ENCODE peak calls at places on chromosomes 11 and 22, in eight cellular contexts. J is substantia nigra, Q is heart left ventricle, R is ovary, P is mammary epithelial cell, Z is prostate gland, O is cardiac muscle cell, L is adrenal gland. G is an unnamed sample.

GRCh38 chr11:72668645-72669347 is 5.4 kb downstream of the PDE2A start:
- DNase-seq in J (no peak), Q (no peak), R (no peak), P (peak; percentile 29), Z (no peak), O (no peak), L (no peak), G (no peak)

GRCh38 chr11:61532136-61533038 is 23.8 kb downstream of the LRRC10B start:
- DNase-seq in J (no peak), Q (no peak), R (no peak), P (peak; percentile 46), Z (no peak), O (peak; percentile 47), L (peak; percentile 38), G (no peak)

GRCh38 chr11:119377961-119378667 is 3.4 kb downstream of the USP2 start:
- DNase-seq in J (no peak), Q (peak; percentile 19), R (no peak), P (no peak), Z (no peak), O (no peak), L (no peak), G (no peak)

GRCh38 chr11:67489203-67489859 is 6.5 kb downstream of the AIP start:
- DNase-seq in J (no peak), Q (no peak), R (no peak), P (no peak), Z (no peak), O (no peak), L (no peak), G (no peak)

GRCh38 chr11:9219572-9219971 is 45.6 kb downstream of the DENND5A start:
- DNase-seq in J (no peak), Q (no peak), R (no peak), P (peak; percentile 41), Z (no peak), O (no peak), L (peak; percentile 18), G (peak; percentile 33)

GRCh38 chr11:61460986-61461385 is 31.1 kb downstream of the SDHAF2 start:
- DNase-seq in J (no peak), Q (no peak), R (no peak), P (no peak), Z (no peak), O (no peak), L (no peak), G (no peak)

GRCh38 chr22:23269441-23270211 is 89.3 kb downstream of the BCR start:
- DNase-seq in J (no peak), Q (no peak), R (no peak), P (no peak), Z (no peak), O (peak; percentile 15), L (no peak), G (no peak)

GRCh38 chr11:819943-820649 is 1.4 kb downstream of the PNPLA2 start:
- DNase-seq in J (peak; percentile 61), Q (peak; percentile 91), R (peak; percentile 87), P (peak; percentile 87), Z (peak; percentile 87), O (peak; percentile 96), L (peak; percentile 97), G (peak; percentile 76)

GRCh38 chr11:47507016-47507631 is 45.8 kb downstream of the CELF1 start:
- DNase-seq in J (no peak), Q (no peak), R (no peak), P (no peak), Z (no peak), O (no peak), L (no peak), G (no peak)

GRCh38 chr11:93686812-93687211 is 25.3 kb downstream of the CEP295 start:
- DNase-seq in J (no peak), Q (no peak), R (no peak), P (no peak), Z (no peak), O (no peak), L (no peak), G (no peak)

GRCh38 chr11:65298655-65299179 is 15.9 kb upstream of the CDC42EP2 start:
- DNase-seq in J (no peak), Q (peak; percentile 75), R (peak; percentile 85), P (no peak), Z (no peak), O (peak; percentile 22), L (peak; percentile 26), G (peak; percentile 95)

GRCh38 chr11:3949132-3949531 is 93.7 kb downstream of the STIM1 start:
- DNase-seq in J (no peak), Q (no peak), R (no peak), P (no peak), Z (no peak), O (no peak), L (no peak), G (no peak)

GRCh38 chr11:27698872-27699241 is 1.4 kb downstream of the BDNF start:
- DNase-seq in J (peak; percentile 59), Q (peak; percentile 71), R (peak; percentile 76), P (peak; percentile 55), Z (peak; percentile 60), O (peak; percentile 88), L (peak; percentile 81), G (peak; percentile 50)

GRCh38 chr22:28799125-28799833 is 1.1 kb downstream of the XBP1 start:
- DNase-seq in J (no peak), Q (peak; percentile 30), R (peak; percentile 48), P (peak; percentile 96), Z (peak; percentile 50), O (no peak), L (peak; percentile 79), G (peak; percentile 85)

GRCh38 chr11:132248585-132248984 is 878.2 kb downstream of the NTM start:
- DNase-seq in J (no peak), Q (no peak), R (no peak), P (no peak), Z (no peak), O (no peak), L (no peak), G (no peak)

GRCh38 chr22:32793604-32794003 is 7.9 kb upstream of the TIMP3 start:
- DNase-seq in J (no peak), Q (no peak), R (no peak), P (no peak), Z (no peak), O (no peak), L (no peak), G (no peak)

GRCh38 chr11:103322861-103323260 is 213.6 kb downstream of the DYNC2H1 start:
- DNase-seq in J (no peak), Q (peak; percentile 6), R (no peak), P (no peak), Z (no peak), O (no peak), L (peak; percentile 25), G (no peak)

GRCh38 chr11:91394073-91394717 is 830.4 kb upstream of the FAT3 start:
- DNase-seq in J (no peak), Q (no peak), R (no peak), P (no peak), Z (no peak), O (no peak), L (no peak), G (no peak)

GRCh38 chr11:131746201-131746600 is 375.8 kb downstream of the NTM start:
- DNase-seq in J (no peak), Q (no peak), R (no peak), P (no peak), Z (no peak), O (no peak), L (no peak), G (no peak)

GRCh38 chr11:112694813-112695212 is 266.4 kb upstream of the NCAM1 start:
- DNase-seq in J (no peak), Q (no peak), R (no peak), P (peak; percentile 40), Z (no peak), O (no peak), L (no peak), G (no peak)

GRCh38 chr11:11847082-11847481 is 5.3 kb downstream of the USP47 start:
- DNase-seq in J (no peak), Q (no peak), R (no peak), P (no peak), Z (no peak), O (no peak), L (no peak), G (no peak)

GRCh38 chr11:46917109-46918086 is 952 bp downstream of the LRP4 start:
- DNase-seq in J (no peak), Q (no peak), R (no peak), P (no peak), Z (no peak), O (no peak), L (no peak), G (no peak)

DNA sequence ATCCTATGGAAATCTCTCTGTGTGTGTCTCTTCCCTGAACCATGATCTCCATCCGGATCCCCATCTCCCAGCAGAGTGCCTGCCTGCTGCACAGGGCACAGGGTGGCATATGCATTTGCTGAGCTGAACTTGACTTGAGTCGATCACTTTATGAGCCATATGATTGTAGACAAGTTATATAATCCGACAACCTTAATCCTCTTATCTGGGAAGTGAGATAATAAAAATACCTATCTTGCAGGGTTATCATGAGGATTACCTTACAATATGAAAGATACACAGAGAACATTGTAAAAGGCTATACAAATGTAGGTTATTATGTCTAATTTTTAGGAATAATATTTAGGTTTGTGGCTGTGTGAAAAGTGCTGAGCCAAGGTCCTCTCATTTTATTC is 124.5 kb downstream of the ST3GAL4 start:
- DNase-seq in J (no peak), Q (no peak), R (no peak), P (no peak), Z (no peak), O (no peak), L (no peak), G (no peak)
- H3K27ac ChIP-seq in J (no peak overlapping the region), Q (no peak overlapping the region), R (peak overlapping the region; percentile 60), P (no peak overlapping the region), Z (no peak overlapping the region), O (no peak overlapping the region), L (no peak overlapping the region), G (peak overlapping the region; percentile 68)

GRCh38 chr11:128695539-128696221 is 1.8 kb downstream of the FLI1 start:
- DNase-seq in J (no peak), Q (no peak), R (no peak), P (no peak), Z (no peak), O (no peak), L (no peak), G (no peak)
- H3K27ac ChIP-seq in J (peak overlapping the region; percentile 64), Q (peak overlapping the region; percentile 97), R (no peak overlapping the region), P (no peak overlapping the region), Z (no peak overlapping the region), O (no peak overlapping the region), L (peak overlapping the region; percentile 85), G (peak overlapping the region; percentile 74)

GRCh38 chr22:27259390-27259789 is 542.2 kb downstream of the MN1 start:
- DNase-seq in J (no peak), Q (no peak), R (no peak), P (no peak), Z (no peak), O (no peak), L (no peak), G (no peak)
- H3K27ac ChIP-seq in J (no peak overlapping the region), Q (no peak overlapping the region), R (no peak overlapping the region), P (no peak overlapping the region), Z (no peak overlapping the region), O (no peak overlapping the region), L (no peak overlapping the region), G (no peak overlapping the region)

DNA sequence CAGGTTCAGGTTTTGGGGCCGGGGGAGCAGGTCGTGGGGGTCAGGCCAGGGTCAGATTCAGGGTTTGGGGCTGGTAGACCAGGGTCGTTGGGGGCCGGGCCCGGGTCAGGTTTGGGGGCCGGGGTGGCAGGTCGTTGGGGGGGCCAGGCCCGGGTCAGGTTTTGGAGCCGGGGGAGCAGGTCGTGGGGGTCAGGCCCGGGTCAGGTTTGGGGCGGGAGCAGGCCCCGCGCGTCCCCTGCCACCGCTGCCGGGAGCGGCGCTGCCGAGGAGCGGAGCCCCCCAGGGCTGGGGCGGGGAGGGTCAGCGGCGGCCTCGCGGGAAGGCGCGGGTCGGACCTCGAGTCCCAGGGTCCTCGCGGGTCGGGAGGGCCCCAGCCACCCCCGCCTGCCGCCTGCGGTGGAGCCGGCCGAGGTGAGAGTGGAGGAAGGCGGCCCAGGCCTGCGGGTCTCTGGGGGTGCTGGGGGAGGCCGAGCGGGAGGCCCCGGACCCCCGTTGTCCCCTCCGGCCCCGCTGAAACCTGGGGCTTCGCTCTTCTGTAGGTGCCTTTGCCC is 543 bp downstream of the TRABD start:
- DNase-seq in J (no peak), Q (no peak), R (peak; percentile 64), P (no peak), Z (no peak), O (peak; percentile 24), L (no peak), G (no peak)
- H3K27ac ChIP-seq in J (peak overlapping the region; percentile 51), Q (peak overlapping the region; percentile 81), R (peak overlapping the region; percentile 72), P (peak overlapping the region; percentile 40), Z (peak overlapping the region; percentile 72), O (peak overlapping the region; percentile 57), L (peak overlapping the region; percentile 47), G (peak overlapping the region; percentile 78)

G was measured in uterus.